ENCODE peak calls at places on chromosomes 6 and 20, in ten cellular contexts. P is left lung, N is lung, Q is astrocyte of the spinal cord, T is astrocyte, D is hepatocyte, A is transverse colon, W is kidney epithelial cell, J is HCT116, I is ascending aorta. Z is an unnamed sample.
A peak's percentile ranks its signal among the peaks of the same experiment; 100 is the strongest.

GRCh38 chr20:32789896-32790750 is 27.9 kb downstream of the DNMT3B start:
- DNase-seq in P (peak; percentile 76), N (peak; percentile 71), Q (peak; percentile 68), T (peak; percentile 32), D (peak; percentile 91), A (peak; percentile 76), W (peak; percentile 19), J (no peak), I (peak; percentile 74), Z (peak; percentile 74)

GRCh38 chr6:18155273-18155863 is at the start of gene KDM1B:
- DNase-seq in P (peak; percentile 99), N (peak; percentile 99), Q (peak; percentile 99), T (peak; percentile 92), D (peak; percentile 99), A (peak; percentile 99), W (peak; percentile 77), J (peak; percentile 94), I (peak; percentile 99), Z (no peak)

GRCh38 chr6:158415666-158416065 is 103.4 kb downstream of the TULP4 start:
- DNase-seq in P (no peak), N (no peak), Q (no peak), T (peak; percentile 63), D (no peak), A (no peak), W (no peak), J (no peak), I (no peak), Z (no peak)

GRCh38 chr6:135814043-135814442 is 37.5 kb upstream of the PDE7B start:
- DNase-seq in P (no peak), N (no peak), Q (no peak), T (no peak), D (peak; percentile 53), A (no peak), W (no peak), J (no peak), I (no peak), Z (no peak)

GRCh38 chr20:5316188-5317158 is at the start of gene PROKR2:
- DNase-seq in P (no peak), N (no peak), Q (no peak), T (no peak), D (peak; percentile 28), A (no peak), W (no peak), J (no peak), I (no peak), Z (no peak)

GRCh38 chr6:142871910-142872331 is 73.1 kb downstream of the HIVEP2 start:
- DNase-seq in P (no peak), N (no peak), Q (peak; percentile 96), T (peak; percentile 99), D (peak; percentile 60), A (peak; percentile 59), W (peak; percentile 98), J (no peak), I (peak; percentile 67), Z (peak; percentile 88)

GRCh38 chr6:25016311-25016710 is 80.6 kb upstream of the RIPOR2 start:
- DNase-seq in P (no peak), N (no peak), Q (peak; percentile 27), T (peak; percentile 77), D (no peak), A (no peak), W (no peak), J (no peak), I (no peak), Z (no peak)

GRCh38 chr6:20098267-20098876 is 113.9 kb downstream of the MBOAT1 start:
- DNase-seq in P (no peak), N (no peak), Q (no peak), T (peak; percentile 29), D (no peak), A (no peak), W (no peak), J (no peak), I (no peak), Z (no peak)

GRCh38 chr6:102520981-102521380 is 1127.5 kb downstream of the GRIK2 start:
- DNase-seq in P (no peak), N (no peak), Q (no peak), T (no peak), D (no peak), A (no peak), W (no peak), J (no peak), I (no peak), Z (no peak)

GRCh38 chr20:13220857-13221297 is at the start of gene ISM1:
- DNase-seq in P (peak; percentile 32), N (no peak), Q (peak; percentile 7), T (no peak), D (peak; percentile 37), A (no peak), W (no peak), J (no peak), I (peak; percentile 66), Z (no peak)

GRCh38 chr6:29769336-29769735 is 46.1 kb downstream of the HLA-F start:
- DNase-seq in P (no peak), N (no peak), Q (no peak), T (no peak), D (no peak), A (no peak), W (no peak), J (no peak), I (no peak), Z (no peak)

GRCh38 chr6:105077592-105078463 is 102.0 kb downstream of the POPDC3 start:
- DNase-seq in P (no peak), N (no peak), Q (peak; percentile 72), T (peak; percentile 18), D (peak; percentile 57), A (no peak), W (no peak), J (peak; percentile 44), I (no peak), Z (no peak)

GRCh38 chr20:62741191-62741676 is 32.6 kb downstream of the NTSR1 start:
- DNase-seq in P (peak; percentile 18), N (no peak), Q (peak; percentile 21), T (no peak), D (no peak), A (no peak), W (no peak), J (no peak), I (no peak), Z (no peak)

DNA sequence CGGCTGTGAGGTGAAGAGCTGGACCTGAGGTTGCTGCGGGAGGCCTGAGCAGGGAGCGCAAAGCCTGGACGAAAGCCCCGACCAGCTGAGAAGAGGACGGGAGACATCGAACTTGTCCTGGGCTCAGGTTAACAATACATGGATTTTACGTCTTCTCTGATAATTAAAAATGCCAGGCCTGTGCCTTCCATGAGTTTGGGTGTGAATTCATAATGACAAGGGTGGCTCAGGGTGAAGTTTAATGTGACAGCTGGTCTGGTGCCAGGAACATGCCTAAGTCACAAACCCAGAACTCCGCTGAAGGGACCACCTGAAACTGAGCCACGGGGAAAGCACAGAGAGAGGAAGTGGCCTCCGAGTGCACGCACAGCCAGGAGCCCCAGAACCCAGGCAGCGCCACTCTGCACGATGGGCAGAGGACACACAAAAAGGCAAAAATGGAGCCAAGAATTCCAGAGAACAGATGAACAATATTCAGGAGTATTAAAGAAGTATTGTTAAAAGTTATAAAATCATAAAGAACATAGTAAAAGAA is 150.1 kb upstream of the RPS6KA2 start:
- DNase-seq in P (no peak), N (peak; percentile 17), Q (no peak), T (no peak), D (no peak), A (no peak), W (no peak), J (no peak), I (no peak), Z (no peak)
- H3K4me3 ChIP-seq in P (no peak overlapping the region), N (no peak overlapping the region), Q (no peak overlapping the region), T (no peak overlapping the region), D (no peak overlapping the region), A (no peak overlapping the region), W (no peak overlapping the region), J (no peak overlapping the region), I (no peak overlapping the region), Z (no peak overlapping the region)

DNA sequence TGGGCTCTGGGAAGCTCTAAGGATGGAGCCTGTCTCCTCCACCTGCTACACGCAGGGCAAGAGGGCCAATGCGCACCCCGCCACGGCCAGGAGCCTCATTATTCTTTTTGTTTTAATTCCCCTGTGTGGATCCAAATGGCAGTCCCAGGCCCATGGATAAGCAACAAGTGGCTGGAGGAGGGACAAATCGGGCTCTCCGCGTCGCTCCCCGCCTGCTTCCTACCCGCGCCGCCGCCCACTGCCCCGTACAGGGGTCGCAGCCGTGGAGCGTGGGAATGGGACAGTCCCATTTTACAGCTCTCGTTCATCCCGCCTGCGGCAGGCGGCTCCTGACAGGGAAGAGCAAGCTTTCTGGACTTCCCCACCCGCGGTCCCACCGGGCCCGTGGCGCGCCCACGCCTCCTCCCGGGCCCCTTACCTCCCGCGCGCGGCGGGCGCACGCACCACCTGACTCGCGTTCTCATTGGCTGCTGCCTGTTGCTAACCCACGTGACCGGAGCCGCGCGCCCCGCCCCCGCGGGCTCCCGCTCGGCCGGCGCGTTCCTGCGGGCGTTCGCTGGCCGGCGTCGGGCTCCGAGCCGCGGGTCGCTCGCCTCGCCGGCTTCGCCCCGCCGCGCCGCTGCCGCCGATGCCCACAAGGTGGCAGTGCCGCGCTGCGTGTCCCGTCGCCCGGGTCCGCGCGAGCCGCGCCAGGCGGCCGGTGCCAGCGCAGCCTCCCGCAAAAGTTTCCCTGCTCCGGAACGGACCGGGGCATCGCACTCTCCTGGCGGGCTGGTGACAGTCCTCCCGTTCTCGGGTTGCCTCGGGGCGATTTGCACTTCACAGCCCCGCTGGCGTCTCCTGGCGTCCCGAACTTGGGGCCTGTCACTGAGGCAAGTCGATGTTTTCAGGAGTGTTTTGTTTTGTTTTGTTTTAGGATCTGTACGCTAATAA is 93.4 kb downstream of the CD83 start:
- DNase-seq in P (peak; percentile 94), N (peak; percentile 94), Q (peak; percentile 88), T (peak; percentile 74), D (peak; percentile 96), A (peak; percentile 96), W (peak; percentile 43), J (peak; percentile 72), I (peak; percentile 95), Z (peak; percentile 91)
- TF ChIP-seq CTCF in P (peak; percentile 74), N (peak; percentile 79), Q (peak; percentile 48), T (peak; percentile 33), D (peak; percentile 47), A (peak; percentile 49), W (no peak), J (peak; percentile 49), I (no peak), Z (peak; percentile 92)

GRCh38 chr20:53013847-53014246 is 41.7 kb downstream of the TSHZ2 start:
- DNase-seq in P (no peak), N (no peak), Q (no peak), T (no peak), D (no peak), A (no peak), W (no peak), J (no peak), I (no peak), Z (no peak)
- H3K4me3 ChIP-seq in P (no peak overlapping the region), N (no peak overlapping the region), Q (no peak overlapping the region), T (no peak overlapping the region), D (no peak overlapping the region), A (no peak overlapping the region), W (no peak overlapping the region), J (no peak overlapping the region), I (no peak overlapping the region), Z (no peak overlapping the region)

DNA sequence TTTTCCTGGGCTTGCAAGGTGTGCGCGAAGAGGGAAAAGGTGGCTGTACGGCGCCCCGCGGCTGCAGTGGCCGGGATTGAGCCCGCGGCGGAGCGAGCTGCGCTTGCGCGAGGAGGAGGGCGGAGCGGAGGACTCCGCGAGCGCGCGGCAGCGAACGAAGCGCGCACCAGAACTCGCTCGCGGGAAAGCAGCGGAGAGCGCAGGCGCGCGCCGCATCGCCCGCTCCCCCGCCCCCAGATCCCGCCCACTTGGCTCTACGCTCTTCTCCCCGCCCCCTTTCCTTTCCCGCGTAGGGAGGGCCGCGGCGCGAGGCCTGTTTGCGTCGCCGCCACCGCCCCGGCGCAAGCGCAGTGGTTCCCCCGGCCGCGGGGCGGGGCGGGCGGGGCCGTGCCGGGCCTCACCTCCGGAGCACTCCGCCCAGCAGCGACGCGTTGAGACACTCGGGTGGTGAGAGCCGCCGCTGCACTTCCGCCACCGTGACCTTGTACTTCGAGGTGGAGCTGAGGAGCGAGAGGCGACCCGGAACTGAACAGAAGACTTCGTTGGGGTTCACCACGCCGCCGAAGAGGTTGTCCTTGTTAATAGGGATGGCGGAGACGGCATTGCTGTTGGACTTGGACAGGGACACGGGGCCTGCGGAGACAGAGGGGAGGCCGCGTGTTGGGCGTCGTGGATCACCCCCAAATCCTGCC is 10.6 kb downstream of the TFAP2A start:
- DNase-seq in P (peak; percentile 92), N (peak; percentile 92), Q (peak; percentile 94), T (peak; percentile 77), D (peak; percentile 99), A (peak; percentile 90), W (peak; percentile 62), J (peak; percentile 92), I (peak; percentile 88), Z (peak; percentile 88)
- TF ChIP-seq CTCF in P (no peak), N (no peak), Q (peak; percentile 38), T (no peak), D (peak; percentile 72), A (peak; percentile 6), W (peak; percentile 56), J (peak; percentile 46), I (peak; percentile 14), Z (no peak)

Z was measured in Peyer's patch.